ENCODE peak calls at places on chromosome 3, in six cellular contexts. A is fibroblast of lung, V is AG04450, M is breast epithelium, I is SK-N-SH, P is epithelial cell of esophagus. L is an unnamed sample.
A peak's percentile ranks its signal among the peaks of the same experiment; 100 is the strongest.

GRCh38 chr3:76405196-76405595 is 619.8 kb upstream of the ZNF717 start:
- DNase-seq in A (peak; percentile 12), V (no peak), M (no peak), I (no peak), P (no peak), L (no peak)

GRCh38 chr3:156498307-156498706 is 56.6 kb downstream of the SSR3 start:
- DNase-seq in A (no peak), V (no peak), M (no peak), I (no peak), P (no peak), L (no peak)

GRCh38 chr3:139339219-139339906 is 4.5 kb upstream of the MRPS22 start:
- DNase-seq in A (peak; percentile 20), V (no peak), M (no peak), I (no peak), P (no peak), L (no peak)

GRCh38 chr3:193826126-193826795 is 233.3 kb downstream of the OPA1 start:
- DNase-seq in A (peak; percentile 92), V (peak; percentile 8), M (no peak), I (no peak), P (peak; percentile 76), L (no peak)

GRCh38 chr3:40550168-40550567 is 25.4 kb downstream of the ZNF621 start:
- DNase-seq in A (no peak), V (no peak), M (no peak), I (no peak), P (no peak), L (no peak)

GRCh38 chr3:55143928-55144671 is 216.2 kb upstream of the LRTM1 start:
- DNase-seq in A (peak; percentile 92), V (no peak), M (no peak), I (no peak), P (no peak), L (no peak)

GRCh38 chr3:142964150-142964498 is 650 bp upstream of the PAQR9 start:
- DNase-seq in A (peak; percentile 40), V (no peak), M (no peak), I (no peak), P (no peak), L (no peak)

GRCh38 chr3:29759443-29760033 is 478.7 kb downstream of the RBMS3 start:
- DNase-seq in A (peak; percentile 66), V (no peak), M (no peak), I (peak; percentile 10), P (peak; percentile 76), L (no peak)

GRCh38 chr3:118977671-118978392 is 56.8 kb downstream of the IGSF11 start:
- DNase-seq in A (no peak), V (no peak), M (no peak), I (no peak), P (no peak), L (no peak)

GRCh38 chr3:170907519-170908234 is 760 bp downstream of the EIF5A2 start:
- DNase-seq in A (peak; percentile 36), V (no peak), M (no peak), I (no peak), P (peak; percentile 1), L (no peak)

GRCh38 chr3:195045481-195045880 is 225.5 kb downstream of the XXYLT1 start:
- DNase-seq in A (no peak), V (no peak), M (peak; percentile 25), I (no peak), P (no peak), L (no peak)

GRCh38 chr3:153840487-153840886 is 280.7 kb upstream of the ARHGEF26 start:
- DNase-seq in A (no peak), V (no peak), M (no peak), I (no peak), P (no peak), L (no peak)

GRCh38 chr3:134527538-134528186 is 41.8 kb downstream of the CEP63 start:
- DNase-seq in A (no peak), V (no peak), M (no peak), I (no peak), P (no peak), L (no peak)

GRCh38 chr3:134526319-134526718 is 40.5 kb downstream of the CEP63 start:
- DNase-seq in A (no peak), V (no peak), M (no peak), I (no peak), P (no peak), L (no peak)

GRCh38 chr3:134522541-134522940 is 36.7 kb downstream of the CEP63 start:
- DNase-seq in A (no peak), V (no peak), M (no peak), I (no peak), P (no peak), L (no peak)

GRCh38 chr3:134525293-134525692 is 39.4 kb downstream of the CEP63 start:
- DNase-seq in A (no peak), V (no peak), M (no peak), I (no peak), P (no peak), L (no peak)

GRCh38 chr3:134527037-134527436 is 41.2 kb downstream of the CEP63 start:
- DNase-seq in A (no peak), V (no peak), M (no peak), I (peak; percentile 5), P (peak; percentile 24), L (no peak)
- TF ChIP-seq CTCF in A (peak; percentile 10), V (peak; percentile 19), M (no peak), I (peak; percentile 21), P (peak; percentile 5), L (peak; percentile 23)

GRCh38 chr3:54123538-54124196 is 1.3 kb downstream of the CACNA2D3 start:
- DNase-seq in A (peak; percentile 4), V (no peak), M (no peak), I (peak; percentile 75), P (no peak), L (no peak)
- H3K4me3 ChIP-seq in A (no peak overlapping the region), V (no peak overlapping the region), M (peak overlapping the region; percentile 80), I (peak overlapping the region; percentile 28), P (no peak overlapping the region), L (no peak overlapping the region)

GRCh38 chr3:179068779-179069530 is 2.7 kb downstream of the ZMAT3 start:
- DNase-seq in A (no peak), V (no peak), M (no peak), I (peak; percentile 35), P (peak; percentile 43), L (no peak)
- TF ChIP-seq CTCF in A (peak; percentile 58), V (peak; percentile 62), M (no peak), I (peak; percentile 77), P (peak; percentile 47), L (peak; percentile 62)

DNA sequence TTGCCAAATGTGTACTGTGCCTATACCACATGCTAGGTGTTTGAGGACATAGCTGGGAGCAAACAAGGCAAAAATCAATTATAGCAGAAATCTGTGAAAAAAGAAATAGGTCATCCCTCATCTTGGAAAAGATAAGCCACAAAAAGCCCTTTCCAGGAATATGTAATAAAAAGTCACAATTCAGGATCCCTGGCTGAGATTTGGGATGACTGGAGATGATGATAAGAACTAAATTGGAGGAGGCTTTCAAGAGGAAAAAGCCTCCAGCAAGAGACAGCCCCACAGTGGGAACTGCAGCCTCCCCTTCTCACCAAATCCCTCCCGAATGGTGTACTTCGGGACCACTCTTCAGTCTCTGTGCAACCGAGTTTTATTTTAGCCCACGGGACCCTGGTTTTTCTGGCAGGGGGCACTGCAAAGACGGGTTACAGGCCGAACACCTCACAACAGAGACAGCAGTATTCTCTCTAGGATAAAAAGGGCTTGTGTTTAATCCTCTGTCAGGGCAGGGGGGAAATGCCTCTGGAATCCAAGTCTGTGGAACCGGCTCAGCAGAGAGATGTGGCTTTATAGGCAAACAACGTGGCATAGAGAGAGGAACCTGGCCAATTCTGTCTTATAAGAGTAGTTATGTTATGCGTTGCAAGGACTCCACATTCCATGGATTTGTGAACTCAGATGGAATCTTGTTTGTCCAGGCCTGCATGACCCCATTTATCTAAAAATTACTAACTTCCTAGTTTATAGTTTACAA is 1.2 kb upstream of the LMCD1 start:
- DNase-seq in A (peak; percentile 89), V (peak; percentile 54), M (no peak), I (peak; percentile 65), P (peak; percentile 39), L (no peak)
- H3K4me3 ChIP-seq in A (no peak overlapping the region), V (peak overlapping the region; percentile 22), M (peak overlapping the region; percentile 75), I (peak overlapping the region; percentile 68), P (no peak overlapping the region), L (no peak overlapping the region)

DNA sequence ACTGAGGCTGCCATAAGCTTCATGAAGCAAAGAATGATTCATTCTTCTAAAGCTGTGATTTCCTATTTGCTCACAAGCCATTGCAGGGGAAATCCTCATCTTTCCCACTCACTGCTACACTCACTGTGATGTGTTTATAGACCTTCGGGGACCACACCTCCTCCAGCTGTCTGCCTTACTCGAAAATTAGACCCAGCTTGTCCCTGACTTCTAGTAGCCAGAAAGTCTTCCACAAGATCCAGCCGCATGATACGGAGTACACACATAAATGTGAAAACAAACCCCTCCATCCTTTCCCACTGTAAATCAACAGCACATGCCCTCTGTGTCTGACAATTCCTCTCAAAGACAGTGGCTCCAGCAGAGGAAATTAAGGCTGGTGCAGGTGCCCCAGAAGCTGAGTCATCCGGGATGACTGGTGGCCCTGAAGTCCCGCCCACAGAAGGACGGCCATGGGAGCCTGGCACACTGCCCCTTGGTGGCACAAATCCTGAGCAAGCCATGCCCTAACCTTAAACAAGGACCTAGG is 172.0 kb downstream of the STT3B start:
- DNase-seq in A (peak; percentile 63), V (peak; percentile 65), M (peak; percentile 75), I (peak; percentile 38), P (peak; percentile 73), L (peak; percentile 79)
- TF ChIP-seq CTCF in A (no peak), V (no peak), M (no peak), I (no peak), P (peak; percentile 7), L (no peak)

DNA sequence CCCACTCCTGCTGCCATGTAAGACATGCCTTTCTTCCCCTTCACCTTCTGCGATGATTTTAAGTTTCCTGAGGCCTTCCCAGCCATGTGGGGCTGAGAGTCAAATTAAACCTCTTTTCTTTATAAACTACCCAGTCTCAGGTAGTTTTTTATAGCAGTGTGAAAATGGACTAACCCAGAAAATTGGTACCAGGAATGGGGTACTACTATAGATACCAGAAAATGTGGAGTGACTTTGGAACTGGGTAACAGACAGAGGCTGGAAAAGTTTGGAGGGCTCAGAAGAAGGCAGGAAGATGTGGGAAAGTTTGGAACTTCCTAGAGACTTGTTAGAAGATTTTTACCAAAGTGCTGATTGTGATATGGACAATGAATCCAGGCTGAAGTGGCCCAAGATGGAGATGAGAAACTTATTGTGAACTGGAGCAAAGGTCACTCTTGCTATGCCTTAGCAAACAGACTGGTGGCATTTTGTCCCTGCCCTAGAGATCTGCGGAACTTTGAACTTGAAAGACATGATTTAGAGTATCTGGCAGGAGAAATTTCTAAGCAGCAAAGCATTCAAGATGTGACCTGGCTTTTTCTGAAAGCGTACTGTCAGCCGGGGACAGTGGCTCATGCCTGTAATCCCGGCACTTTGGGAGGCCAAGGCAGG is 52.7 kb downstream of the TMCC1 start:
- DNase-seq in A (no peak), V (no peak), M (no peak), I (no peak), P (no peak), L (no peak)
- H3K4me3 ChIP-seq in A (no peak overlapping the region), V (no peak overlapping the region), M (no peak overlapping the region), I (no peak overlapping the region), P (no peak overlapping the region), L (no peak overlapping the region)

GRCh38 chr3:8421267-8421666 is 80.4 kb upstream of the LMCD1 start:
- DNase-seq in A (no peak), V (no peak), M (no peak), I (no peak), P (no peak), L (no peak)
- TF ChIP-seq CTCF in A (no peak), V (no peak), M (no peak), I (no peak), P (no peak), L (peak; percentile 24)

DNA sequence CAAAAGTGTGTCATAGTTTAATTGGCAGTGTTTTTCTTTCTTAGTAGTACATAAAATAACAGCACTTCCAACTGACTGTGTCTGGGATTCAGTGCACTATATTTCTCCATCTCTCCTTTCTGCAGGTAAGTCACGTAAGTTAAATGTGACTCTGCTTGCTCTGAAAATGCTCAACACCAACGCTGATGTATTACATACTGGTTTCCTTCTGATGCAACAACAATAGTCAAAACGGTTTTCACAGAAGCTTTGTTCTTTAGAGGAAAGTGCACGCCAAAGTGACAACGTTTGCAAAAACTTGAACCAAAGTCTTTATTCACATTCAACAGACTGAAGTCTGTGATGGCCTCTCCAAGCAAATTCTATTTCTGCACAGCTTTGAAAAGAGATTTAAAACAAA is 707.1 kb upstream of the CFAP20DC start:
- DNase-seq in A (no peak), V (no peak), M (no peak), I (no peak), P (no peak), L (no peak)
- H3K4me3 ChIP-seq in A (no peak overlapping the region), V (no peak overlapping the region), M (no peak overlapping the region), I (no peak overlapping the region), P (no peak overlapping the region), L (no peak overlapping the region)

L was measured in AG09309.